ENCODE peak calls at places on chromosome 21, in nine cellular contexts. Y is neural progenitor cell; M is neural crest cell; Q is posterior vena cava; I is B cell; C is activated CD8-positive, alpha-beta memory T cell treated with anti-CD3 and anti-CD28 coated beads for 1 hour; V is PC-9; S is NCI-H526; R is ACHN. W is an unnamed sample.

GRCh38 chr21:38488640-38489282 is 9.5 kb downstream of the ERG start:
- DNase-seq in Y (no peak), M (no peak), Q (no peak), I (no peak), C (no peak), V (no peak), S (no peak), R (no peak), W (no peak)

GRCh38 chr21:7933923-7934322 is 2587.5 kb upstream of the TPTE start:
- DNase-seq in Y (no peak), M (no peak), Q (no peak), I (no peak), C (no peak), V (no peak), S (no peak), R (no peak), W (no peak)

GRCh38 chr21:40512590-40512989 is 334.4 kb downstream of the DSCAM start:
- DNase-seq in Y (peak), M (peak), Q (no peak), I (no peak), C (no peak), V (peak), S (no peak), R (peak), W (no peak)

GRCh38 chr21:42784896-42785451 is 94.4 kb downstream of the WDR4 start:
- DNase-seq in Y (no peak), M (no peak), Q (peak), I (peak), C (no peak), V (no peak), S (no peak), R (no peak), W (no peak)

GRCh38 chr21:46024983-46025860 is 43.7 kb downstream of the COL6A1 start:
- DNase-seq in Y (no peak), M (no peak), Q (peak), I (no peak), C (no peak), V (no peak), S (no peak), R (no peak), W (no peak)

GRCh38 chr21:15943009-15943666 is 213.4 kb downstream of the USP25 start:
- DNase-seq in Y (no peak), M (no peak), Q (no peak), I (no peak), C (no peak), V (no peak), S (no peak), R (peak), W (peak)

GRCh38 chr21:39430954-39431353 is 14.6 kb downstream of the LCA5L start:
- DNase-seq in Y (no peak), M (no peak), Q (no peak), I (no peak), C (no peak), V (no peak), S (no peak), R (no peak), W (no peak)

GRCh38 chr21:36694041-36694515 is 4.8 kb upstream of the SIM2 start:
- DNase-seq in Y (peak), M (peak), Q (no peak), I (no peak), C (no peak), V (no peak), S (no peak), R (no peak), W (no peak)

GRCh38 chr21:37700641-37701202 is 215.5 kb downstream of the KCNJ6 start:
- DNase-seq in Y (peak), M (peak), Q (no peak), I (peak), C (no peak), V (peak), S (peak), R (peak), W (peak)

GRCh38 chr21:34726627-34727337 is 58.0 kb downstream of the CLIC6 start:
- DNase-seq in Y (no peak), M (no peak), Q (no peak), I (no peak), C (no peak), V (no peak), S (no peak), R (no peak), W (no peak)

GRCh38 chr21:29091032-29091431 is 17.6 kb upstream of the CCT8 start:
- DNase-seq in Y (no peak), M (no peak), Q (no peak), I (no peak), C (no peak), V (no peak), S (no peak), R (no peak), W (no peak)

GRCh38 chr21:26026113-26026512 is 144.5 kb downstream of the APP start:
- DNase-seq in Y (no peak), M (no peak), Q (no peak), I (no peak), C (no peak), V (no peak), S (no peak), R (no peak), W (no peak)

GRCh38 chr21:20882462-20883415 is 115.5 kb upstream of the NCAM2 start:
- DNase-seq in Y (peak), M (peak), Q (no peak), I (no peak), C (no peak), V (peak), S (no peak), R (peak), W (peak)

GRCh38 chr21:37463083-37463780 is 96.7 kb downstream of the DYRK1A start:
- DNase-seq in Y (peak), M (no peak), Q (no peak), I (no peak), C (no peak), V (no peak), S (peak), R (peak), W (peak)

GRCh38 chr21:43269461-43269860 is 100.7 kb downstream of the CRYAA start:
- DNase-seq in Y (peak), M (no peak), Q (no peak), I (no peak), C (peak), V (no peak), S (no peak), R (peak), W (no peak)

GRCh38 chr21:34967509-34968289 is 81.4 kb downstream of the RUNX1 start:
- DNase-seq in Y (no peak), M (no peak), Q (no peak), I (no peak), C (no peak), V (peak), S (no peak), R (no peak), W (peak)

GRCh38 chr21:32538147-32538792 is 47.1 kb downstream of the TCP10L start:
- DNase-seq in Y (no peak), M (no peak), Q (no peak), I (no peak), C (peak), V (no peak), S (no peak), R (no peak), W (no peak)

GRCh38 chr21:45431781-45432572 is 27.0 kb downstream of the COL18A1 start:
- DNase-seq in Y (no peak), M (no peak), Q (no peak), I (no peak), C (no peak), V (no peak), S (no peak), R (no peak), W (no peak)

GRCh38 chr21:28516996-28517592 is 475.6 kb downstream of the LTN1 start:
- DNase-seq in Y (peak), M (peak), Q (peak), I (peak), C (peak), V (peak), S (peak), R (peak), W (peak)

GRCh38 chr21:20259035-20259867 is 739.0 kb upstream of the NCAM2 start:
- DNase-seq in Y (no peak), M (no peak), Q (no peak), I (no peak), C (no peak), V (no peak), S (no peak), R (no peak), W (no peak)

GRCh38 chr21:25626752-25627151 is 12.3 kb upstream of the JAM2 start:
- DNase-seq in Y (no peak), M (no peak), Q (no peak), I (no peak), C (no peak), V (no peak), S (no peak), R (no peak), W (no peak)

GRCh38 chr21:20329636-20330035 is 668.6 kb upstream of the NCAM2 start:
- DNase-seq in Y (no peak), M (no peak), Q (no peak), I (no peak), C (no peak), V (no peak), S (no peak), R (no peak), W (no peak)

GRCh38 chr21:46111193-46111571 is 13.3 kb downstream of the COL6A2 start:
- DNase-seq in Y (no peak), M (no peak), Q (peak), I (peak), C (no peak), V (no peak), S (no peak), R (no peak), W (no peak)

GRCh38 chr21:38505654-38506523 is 7.6 kb upstream of the ERG start:
- DNase-seq in Y (peak), M (peak), Q (no peak), I (no peak), C (no peak), V (peak), S (peak), R (peak), W (peak)

GRCh38 chr21:38714998-38715397 is 90.7 kb upstream of the ETS2 start:
- DNase-seq in Y (no peak), M (no peak), Q (no peak), I (no peak), C (no peak), V (no peak), S (no peak), R (no peak), W (no peak)

W was measured in Caki2.